ENCODE peak calls at places on chromosomes 7 and 10, in ten cellular contexts. P, R, V, D, C, F, H, Q, S and U are unnamed samples.

GRCh38 chr7:15463801-15464761 is 97.7 kb downstream of the AGMO start:
- DNase-seq in P (no peak), R (peak; percentile 15), V (peak; percentile 19), D (no peak), C (no peak), F (no peak), H (no peak), Q (no peak), S (no peak), U (no peak)

GRCh38 chr10:79248341-79248931 is 98.8 kb upstream of the PPIF start:
- DNase-seq in P (no peak), R (no peak), V (peak; percentile 80), D (peak; percentile 65), C (no peak), F (no peak), H (peak; percentile 61), Q (no peak), S (peak; percentile 69), U (peak; percentile 95)

GRCh38 chr7:72017756-72018155 is 394.4 kb downstream of the CALN1 start:
- DNase-seq in P (no peak), R (no peak), V (no peak), D (no peak), C (no peak), F (no peak), H (no peak), Q (no peak), S (no peak), U (no peak)

GRCh38 chr10:80498833-80499671 is 38.6 kb upstream of the SH2D4B start:
- DNase-seq in P (no peak), R (peak; percentile 97), V (peak; percentile 99), D (peak; percentile 97), C (peak; percentile 27), F (peak; percentile 93), H (peak; percentile 86), Q (no peak), S (peak; percentile 97), U (peak; percentile 93)

GRCh38 chr10:79274279-79275104 is 72.8 kb upstream of the PPIF start:
- DNase-seq in P (no peak), R (no peak), V (peak; percentile 92), D (peak; percentile 72), C (no peak), F (no peak), H (peak; percentile 82), Q (no peak), S (peak; percentile 87), U (no peak)

GRCh38 chr10:7410306-7410799 is 481 bp downstream of the SFMBT2 start:
- DNase-seq in P (peak; percentile 53), R (peak; percentile 10), V (peak; percentile 21), D (peak; percentile 24), C (no peak), F (no peak), H (no peak), Q (peak; percentile 47), S (peak; percentile 35), U (no peak)

GRCh38 chr7:110774066-110774465 is 316.9 kb upstream of the LRRN3 start:
- DNase-seq in P (no peak), R (no peak), V (no peak), D (no peak), C (no peak), F (no peak), H (no peak), Q (no peak), S (no peak), U (no peak)

GRCh38 chr10:96280859-96281258 is 9.5 kb upstream of the BLNK start:
- DNase-seq in P (no peak), R (no peak), V (no peak), D (no peak), C (no peak), F (no peak), H (no peak), Q (no peak), S (no peak), U (no peak)

GRCh38 chr10:110530131-110530831 is 32.6 kb downstream of the DUSP5 start:
- DNase-seq in P (no peak), R (no peak), V (peak; percentile 74), D (peak; percentile 56), C (no peak), F (no peak), H (no peak), Q (peak; percentile 79), S (no peak), U (no peak)

GRCh38 chr7:143068446-143068845 is 16.3 kb downstream of the OR6V1 start:
- DNase-seq in P (no peak), R (no peak), V (no peak), D (no peak), C (no peak), F (no peak), H (no peak), Q (no peak), S (no peak), U (no peak)

GRCh38 chr10:104938031-104938430 is 296.9 kb downstream of the SORCS3 start:
- DNase-seq in P (no peak), R (no peak), V (no peak), D (peak; percentile 52), C (no peak), F (peak; percentile 29), H (no peak), Q (no peak), S (no peak), U (no peak)

GRCh38 chr10:71323407-71323806 is 4.3 kb downstream of the SLC29A3 start:
- DNase-seq in P (no peak), R (peak; percentile 33), V (peak; percentile 19), D (peak; percentile 17), C (no peak), F (no peak), H (no peak), Q (no peak), S (no peak), U (no peak)

GRCh38 chr7:34275629-34276028 is 370.3 kb downstream of the BMPER start:
- DNase-seq in P (no peak), R (no peak), V (no peak), D (no peak), C (no peak), F (no peak), H (no peak), Q (no peak), S (no peak), U (no peak)

DNA sequence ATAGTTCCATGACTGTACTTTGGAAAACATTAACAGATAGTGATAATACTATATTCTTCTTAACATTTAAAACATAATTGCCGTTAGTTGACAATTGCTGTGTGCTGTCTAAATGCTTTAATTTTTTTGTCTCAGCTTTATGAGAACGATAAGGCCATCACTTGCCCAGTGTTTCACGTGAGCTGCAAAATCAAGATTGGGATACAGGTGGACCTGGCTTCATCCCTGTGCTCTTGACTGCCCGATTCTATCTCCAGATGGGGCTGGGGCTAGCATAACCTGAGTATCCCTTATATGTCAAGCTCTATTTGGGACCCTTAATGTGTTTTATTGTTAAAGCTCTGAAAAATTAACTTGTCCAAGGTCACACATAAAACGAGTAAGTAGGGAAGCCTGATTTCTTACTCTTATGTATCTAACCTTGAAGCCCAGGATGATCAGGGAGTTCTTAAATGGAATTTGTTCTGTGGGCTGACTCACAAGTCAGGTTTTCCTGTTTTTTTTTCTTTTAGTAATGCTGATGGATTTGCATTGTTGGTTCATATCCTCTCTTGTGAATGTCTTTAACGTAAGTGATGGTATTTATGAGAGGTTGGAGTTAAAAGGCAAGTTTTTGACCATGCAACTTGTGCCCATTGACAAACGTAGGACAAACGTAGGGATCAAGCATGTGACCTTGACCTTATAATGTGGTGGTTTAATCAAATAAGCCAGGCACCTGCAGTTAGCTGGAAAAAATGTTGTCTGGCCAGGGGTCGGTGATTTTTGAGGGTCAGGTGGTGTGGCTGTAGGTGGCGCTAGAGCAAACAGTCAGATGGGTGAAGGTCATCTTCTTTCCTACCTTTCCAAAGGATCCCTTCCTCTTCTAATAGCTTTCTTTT is 3.6 kb downstream of the PRKAR2B start:
- DNase-seq in P (no peak), R (peak; percentile 50), V (no peak), D (peak; percentile 46), C (no peak), F (no peak), H (no peak), Q (peak; percentile 57), S (no peak), U (no peak)
- TF ChIP-seq CTCF in P (no peak), R (no peak), V (no peak), D (no peak), C (no peak), F (peak; percentile 13), H (no peak), Q (no peak), S (peak; percentile 5), U (no peak)

DNA sequence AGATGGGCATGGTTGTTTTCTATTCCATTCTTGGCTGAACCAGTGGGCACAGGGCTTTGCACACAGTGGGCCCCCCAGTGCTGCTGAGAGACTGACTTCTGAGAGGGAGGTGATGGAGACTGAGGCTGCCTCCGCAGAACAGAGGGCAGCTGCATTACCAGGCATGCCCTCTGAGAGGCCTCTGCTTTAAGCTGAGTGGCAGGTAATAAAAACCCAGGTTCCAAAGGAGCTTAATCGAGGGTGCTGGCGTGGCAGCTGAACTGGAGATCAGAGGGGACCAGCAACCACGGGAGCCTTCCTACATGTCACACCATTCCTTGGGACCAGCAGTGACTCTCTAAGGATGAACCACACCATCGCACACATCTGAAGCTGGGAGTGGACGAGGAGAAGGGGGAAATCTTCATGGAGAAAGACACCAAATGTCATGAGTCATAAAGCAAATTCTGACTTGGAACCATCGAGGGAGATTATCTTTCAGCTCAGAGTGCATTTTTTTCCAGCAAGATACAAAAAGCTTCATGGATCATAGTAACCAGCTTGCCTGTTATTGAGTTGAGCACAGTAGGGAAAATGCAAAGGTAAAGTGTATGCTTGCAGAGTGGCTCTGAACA is 24.6 kb downstream of the HIPK2 start:
- DNase-seq in P (no peak), R (peak; percentile 56), V (no peak), D (no peak), C (no peak), F (no peak), H (no peak), Q (no peak), S (no peak), U (no peak)
- TF ChIP-seq CTCF in P (no peak), R (peak; percentile 7), V (peak; percentile 23), D (no peak), C (no peak), F (peak; percentile 40), H (no peak), Q (peak; percentile 12), S (peak; percentile 21), U (no peak)

DNA sequence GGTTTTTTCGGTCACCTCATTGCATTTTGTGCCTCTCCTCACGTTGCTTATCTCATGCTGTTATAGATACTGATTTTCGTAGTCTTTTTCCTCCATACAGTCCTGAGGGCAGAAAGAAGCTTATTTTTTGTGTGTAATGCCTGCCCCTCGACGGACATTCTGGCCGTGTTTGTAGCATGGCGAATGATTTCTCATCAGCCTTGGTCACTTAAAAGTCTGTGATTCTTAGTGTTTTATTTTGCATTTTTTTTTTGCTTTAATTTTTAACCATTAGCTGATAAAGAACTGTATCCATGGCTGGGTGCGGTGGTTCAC is 469 bp upstream of the NOC3L start:
- DNase-seq in P (no peak), R (no peak), V (no peak), D (no peak), C (no peak), F (no peak), H (no peak), Q (no peak), S (no peak), U (no peak)
- TF ChIP-seq CTCF in P (no peak), R (no peak), V (no peak), D (no peak), C (no peak), F (no peak), H (no peak), Q (no peak), S (no peak), U (no peak)

DNA sequence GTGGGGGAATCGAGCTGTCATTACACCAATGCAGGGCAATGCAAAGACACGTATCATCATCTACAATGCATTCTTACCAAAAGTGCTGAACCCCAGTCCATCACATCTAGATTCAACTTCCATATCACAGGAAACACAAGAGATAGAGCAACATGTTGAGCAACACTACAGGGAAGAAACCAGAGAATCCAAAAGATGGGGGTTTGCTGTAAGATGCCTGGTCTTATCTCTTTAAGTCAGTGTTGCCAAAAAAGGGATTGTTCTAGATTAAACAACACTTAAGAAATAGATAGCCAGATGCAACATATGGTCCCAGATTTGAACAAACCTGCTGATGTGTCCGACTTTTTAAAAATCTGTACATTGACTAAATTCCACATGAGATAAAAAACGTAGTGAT is 315.6 kb upstream of the IMMP2L start:
- DNase-seq in P (no peak), R (no peak), V (peak; percentile 66), D (no peak), C (no peak), F (no peak), H (no peak), Q (no peak), S (no peak), U (no peak)
- TF ChIP-seq CTCF in P (no peak), R (no peak), V (no peak), D (no peak), C (no peak), F (no peak), H (no peak), Q (no peak), S (no peak), U (no peak)